ENCODE peak calls at places on chromosomes 3 and 15, in seven cellular contexts. F is K562, Y is HCT116, R is HepG2, O is H1, U is SK-N-SH, T is GM12878. W is an unnamed sample.
A peak's percentile ranks its signal among the peaks of the same experiment; 100 is the strongest.

GRCh38 chr15:71883447-71883846 is 73.1 kb downstream of the NR2E3 start:
- DNase-seq in T (peak; percentile 20), Y (no peak), F (no peak), U (no peak), R (no peak), O (no peak), W (no peak)

GRCh38 chr3:8443829-8444791 is 57.5 kb upstream of the LMCD1 start:
- DNase-seq in U (peak; percentile 76), R (peak; percentile 99), T (no peak), O (peak; percentile 23), F (no peak), Y (peak; percentile 63), W (peak; percentile 81)

GRCh38 chr3:174951023-174951422 is 91.9 kb downstream of the NAALADL2 start:
- DNase-seq in U (no peak), T (no peak), Y (peak; percentile 33), O (no peak), F (no peak), R (no peak), W (no peak)

GRCh38 chr3:172332256-172333041 is 115.8 kb downstream of the GHSR start:
- DNase-seq in T (no peak), R (peak; percentile 57), Y (no peak), U (peak; percentile 66), O (no peak), F (peak; percentile 73), W (peak; percentile 83)

GRCh38 chr15:40877691-40878090 is 3.7 kb upstream of the RHOV start:
- DNase-seq in U (no peak), Y (no peak), O (no peak), T (no peak), F (no peak), R (no peak), W (no peak)

GRCh38 chr15:101135532-101136166 is 116.2 kb downstream of the CHSY1 start:
- DNase-seq in U (no peak), Y (no peak), O (no peak), F (no peak), T (peak; percentile 84), R (no peak), W (no peak)

GRCh38 chr15:40353697-40354096 is 2.9 kb downstream of the PHGR1 start:
- DNase-seq in F (no peak), Y (no peak), T (no peak), U (no peak), R (no peak), O (no peak), W (no peak)

GRCh38 chr3:185807455-185808068 is 17.3 kb downstream of the IGF2BP2 start:
- DNase-seq in U (no peak), R (no peak), F (peak; percentile 23), O (peak; percentile 88), Y (peak; percentile 79), T (no peak), W (no peak)

GRCh38 chr3:99505646-99506269 is 132.6 kb upstream of the COL8A1 start:
- DNase-seq in R (no peak), T (peak; percentile 91), F (no peak), U (no peak), Y (no peak), O (no peak), W (no peak)

GRCh38 chr3:69669070-69669469 is 70.2 kb upstream of the MITF start:
- DNase-seq in T (no peak), Y (no peak), U (no peak), R (no peak), F (no peak), O (no peak), W (no peak)
- TF ChIP-seq JUND in T (no peak), Y (no peak), U (no peak), R (no peak), F (no peak), O (no peak), W (no peak)

GRCh38 chr3:37712918-37713819 is 148.5 kb upstream of the CTDSPL start:
- DNase-seq in F (no peak), Y (no peak), U (no peak), T (no peak), O (no peak), R (no peak), W (peak; percentile 37)
- TF ChIP-seq JUND in F (no peak), Y (no peak), U (no peak), T (no peak), O (no peak), R (no peak), W (no peak)

GRCh38 chr3:66395635-66396034 is 105.2 kb downstream of the LRIG1 start:
- DNase-seq in Y (no peak), R (no peak), T (no peak), O (no peak), F (no peak), U (no peak), W (no peak)

GRCh38 chr3:66392966-66393485 is 107.8 kb downstream of the LRIG1 start:
- DNase-seq in Y (no peak), U (no peak), F (no peak), O (no peak), T (no peak), R (no peak), W (no peak)

GRCh38 chr3:66394261-66395249 is 106.3 kb downstream of the LRIG1 start:
- DNase-seq in U (no peak), O (no peak), F (no peak), Y (no peak), T (no peak), R (no peak), W (no peak)

GRCh38 chr3:66392512-66392911 is 108.3 kb downstream of the LRIG1 start:
- DNase-seq in O (no peak), F (no peak), R (no peak), Y (no peak), T (no peak), U (no peak), W (no peak)

DNA sequence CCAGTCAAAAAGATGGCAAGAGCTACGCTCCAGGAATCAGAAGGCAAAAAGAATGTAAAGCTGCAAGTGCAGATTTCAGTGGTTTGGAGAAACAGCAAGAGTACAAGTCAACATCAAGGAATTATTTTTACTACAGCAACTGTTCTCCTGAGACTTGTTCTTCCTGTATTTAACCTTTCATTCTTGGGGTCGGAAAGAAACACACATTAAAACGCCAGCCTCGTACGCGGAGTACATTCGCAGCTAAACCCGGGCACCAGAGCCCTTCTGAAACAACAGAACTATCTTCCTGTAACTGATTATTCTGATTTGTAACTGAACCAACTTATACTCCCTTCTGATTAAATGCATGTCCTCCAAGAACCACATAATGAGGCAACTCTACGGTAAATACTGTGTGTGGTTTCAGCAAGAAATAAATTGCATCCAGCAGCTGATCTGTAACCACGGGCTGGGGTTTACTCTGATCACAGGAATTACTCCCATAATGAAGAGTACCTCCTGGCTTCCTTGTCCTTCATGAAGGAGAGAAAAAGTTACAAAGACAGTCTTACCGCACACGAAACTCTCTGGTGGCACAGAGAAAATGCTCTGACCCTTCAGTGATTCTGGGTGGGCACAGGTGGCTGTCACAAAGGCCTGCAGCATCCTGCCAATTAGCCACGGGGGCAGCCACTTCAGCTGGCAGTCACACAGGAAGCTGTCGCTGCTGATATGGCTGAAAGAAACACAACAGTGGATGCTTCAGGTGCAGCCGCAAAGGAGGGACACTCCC is 107.1 kb downstream of the LRIG1 start:
- DNase-seq in F (no peak), O (no peak), U (no peak), R (no peak), T (peak; percentile 47), Y (no peak), W (no peak)
- TF ChIP-seq JUND in F (no peak), O (no peak), U (no peak), R (no peak), T (no peak), Y (no peak), W (no peak)

GRCh38 chr15:29676961-29677402 is 145.3 kb downstream of the TJP1 start:
- DNase-seq in F (no peak), U (peak; percentile 56), T (no peak), R (no peak), Y (no peak), O (no peak), W (no peak)
- TF ChIP-seq JUND in F (no peak), U (peak; percentile 17), T (no peak), R (no peak), Y (no peak), O (no peak), W (no peak)

GRCh38 chr3:143349455-143349854 is 229.9 kb downstream of the CHST2 start:
- DNase-seq in O (no peak), U (no peak), R (no peak), T (no peak), Y (no peak), F (no peak), W (no peak)

GRCh38 chr3:143352031-143352623 is 232.6 kb downstream of the CHST2 start:
- DNase-seq in O (no peak), Y (no peak), F (no peak), U (no peak), T (no peak), R (no peak), W (no peak)

GRCh38 chr3:143352850-143353550 is 233.4 kb downstream of the CHST2 start:
- DNase-seq in Y (no peak), T (no peak), F (no peak), O (no peak), R (no peak), U (no peak), W (no peak)

GRCh38 chr3:143344516-143345165 is 225.1 kb downstream of the CHST2 start:
- DNase-seq in R (no peak), T (no peak), U (no peak), F (no peak), Y (no peak), O (no peak), W (no peak)

DNA sequence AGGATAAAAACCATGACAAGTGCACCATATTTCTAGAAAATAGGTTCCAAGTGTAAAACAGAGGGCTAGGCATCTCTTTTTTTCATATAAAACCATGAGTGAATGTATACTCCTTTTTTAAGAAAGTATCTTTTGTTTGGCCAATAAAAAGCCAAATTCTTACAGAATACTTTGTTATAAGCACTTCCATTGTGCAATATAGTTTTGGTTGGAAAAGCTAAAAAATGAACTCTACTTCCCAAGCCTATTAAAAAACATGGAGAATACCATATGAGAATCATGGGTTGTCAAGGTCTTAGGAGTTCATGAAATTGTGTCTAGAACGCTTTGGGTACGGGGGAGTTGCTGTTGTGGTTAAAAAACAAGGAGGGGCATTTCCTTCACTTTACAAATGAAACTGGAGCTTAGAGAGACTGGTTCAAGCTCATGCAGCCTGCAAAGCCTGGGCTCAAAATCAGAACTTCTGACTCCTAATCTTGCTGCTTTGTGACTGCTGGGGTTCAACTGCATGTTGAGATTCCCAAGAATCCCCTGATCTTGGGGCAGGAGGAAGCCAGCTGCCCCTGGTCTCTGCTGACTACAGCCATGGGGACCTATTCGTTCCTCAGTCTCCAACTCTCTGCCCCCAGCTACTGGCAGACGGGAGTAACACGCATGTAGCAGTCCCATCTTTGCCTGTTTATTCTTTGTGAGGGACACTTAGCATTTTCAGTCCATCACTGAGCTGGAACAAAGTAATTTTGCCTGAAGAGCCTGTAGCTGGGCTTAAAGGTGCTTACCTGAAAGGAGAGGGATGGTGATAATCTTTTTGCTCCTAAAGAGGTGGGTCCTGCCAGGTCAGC is 229.1 kb downstream of the CHST2 start:
- DNase-seq in U (no peak), R (no peak), O (no peak), F (peak; percentile 39), T (no peak), Y (no peak), W (no peak)
- TF ChIP-seq JUND in U (no peak), R (no peak), O (no peak), F (peak; percentile 17), T (no peak), Y (no peak), W (no peak)